ENCODE peak calls at places on chromosome 1, in ten cellular contexts. Y, C, H, M, U, P, I, G, X and N are unnamed samples.
A peak's percentile ranks its signal among the peaks of the same experiment; 100 is the strongest.

GRCh38 chr1:214116258-214116657 is 128.5 kb downstream of the PROX1 start:
- DNase-seq in Y (no peak), C (peak; percentile 10), H (no peak), M (no peak), U (no peak), P (no peak), I (peak; percentile 13), G (peak; percentile 10), X (no peak), N (no peak)

GRCh38 chr1:204466416-204467405 is 27.9 kb downstream of the PIK3C2B start:
- DNase-seq in Y (no peak), C (no peak), H (peak; percentile 44), M (no peak), U (no peak), P (no peak), I (no peak), G (no peak), X (peak; percentile 74), N (no peak)

GRCh38 chr1:183444243-183444642 is 26.1 kb upstream of the NMNAT2 start:
- DNase-seq in Y (no peak), C (peak; percentile 37), H (no peak), M (no peak), U (peak; percentile 37), P (no peak), I (peak; percentile 52), G (peak; percentile 66), X (no peak), N (peak; percentile 74)

GRCh38 chr1:26278835-26279597 is 870 bp upstream of the SH3BGRL3 start:
- DNase-seq in Y (no peak), C (peak; percentile 84), H (no peak), M (peak; percentile 77), U (no peak), P (no peak), I (peak; percentile 70), G (peak; percentile 40), X (no peak), N (peak; percentile 49)

GRCh38 chr1:168135116-168135981 is 1.4 kb downstream of the GPR161 start:
- DNase-seq in Y (no peak), C (no peak), H (no peak), M (no peak), U (peak; percentile 28), P (no peak), I (peak; percentile 26), G (peak; percentile 31), X (no peak), N (no peak)

GRCh38 chr1:12380316-12381249 is 150.8 kb downstream of the VPS13D start:
- DNase-seq in Y (no peak), C (no peak), H (no peak), M (no peak), U (no peak), P (no peak), I (no peak), G (no peak), X (no peak), N (no peak)

GRCh38 chr1:22277662-22278061 is 134.8 kb upstream of the WNT4 start:
- DNase-seq in Y (no peak), C (no peak), H (no peak), M (no peak), U (no peak), P (no peak), I (no peak), G (no peak), X (no peak), N (no peak)

GRCh38 chr1:45802343-45803298 is 791 bp upstream of the MAST2 start:
- DNase-seq in Y (peak; percentile 87), C (peak; percentile 99), H (peak; percentile 68), M (peak; percentile 58), U (peak; percentile 99), P (no peak), I (peak; percentile 98), G (peak; percentile 94), X (peak; percentile 63), N (peak; percentile 98)

DNA sequence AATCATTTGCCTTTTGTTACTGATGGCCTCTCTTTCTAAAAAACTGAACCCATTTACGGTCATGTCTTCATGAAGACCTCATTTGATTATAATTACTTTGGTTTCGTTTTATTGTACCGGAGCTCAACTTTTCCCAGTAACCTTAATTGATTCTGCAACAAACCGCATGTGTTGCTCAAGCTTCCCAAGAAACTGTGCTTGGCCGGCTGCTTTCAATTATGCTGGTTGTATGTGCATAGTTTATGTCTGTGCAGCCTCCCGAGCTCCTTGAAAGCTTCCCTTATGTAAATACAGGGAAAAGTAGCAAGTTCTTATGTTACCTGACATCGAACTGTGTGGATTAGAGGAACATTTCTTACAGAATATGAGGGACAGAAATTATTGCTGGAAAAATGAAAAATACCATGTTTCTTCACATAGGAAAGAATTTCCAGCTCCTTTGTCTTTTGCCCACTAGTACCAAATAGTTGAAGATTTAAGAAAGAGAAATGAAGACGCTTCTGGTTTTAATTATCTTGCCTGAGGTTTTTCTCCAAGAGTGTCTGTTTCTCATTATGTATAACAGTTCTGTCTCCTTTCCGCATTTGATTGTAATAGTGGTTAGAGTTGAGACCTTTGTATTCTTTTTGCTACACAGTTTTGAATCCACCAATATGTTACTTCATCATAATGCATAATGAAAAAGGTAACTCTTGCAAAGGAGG is 2.1 kb downstream of the VCAM1 start:
- DNase-seq in Y (peak; percentile 85), C (peak; percentile 97), H (no peak), M (peak; percentile 23), U (peak; percentile 84), P (no peak), I (peak; percentile 94), G (peak; percentile 85), X (no peak), N (peak; percentile 84)
- H3K4me3 ChIP-seq in Y (peak overlapping the region; percentile 20), C (peak overlapping the region; percentile 38), H (peak overlapping the region; percentile 49), M (no peak overlapping the region), U (peak overlapping the region; percentile 63), P (no peak overlapping the region), I (peak overlapping the region; percentile 57), G (peak overlapping the region; percentile 41), X (peak overlapping the region; percentile 3), N (peak overlapping the region; percentile 7)

GRCh38 chr1:228110536-228110935 is 1.4 kb upstream of the MRPL55 start:
- DNase-seq in Y (no peak), C (no peak), H (no peak), M (no peak), U (no peak), P (no peak), I (no peak), G (no peak), X (no peak), N (no peak)

GRCh38 chr1:228108055-228108690 is 926 bp downstream of the MRPL55 start:
- DNase-seq in Y (no peak), C (no peak), H (no peak), M (no peak), U (no peak), P (no peak), I (no peak), G (no peak), X (no peak), N (no peak)

GRCh38 chr1:228109962-228110488 is 926 bp upstream of the MRPL55 start:
- DNase-seq in Y (no peak), C (no peak), H (no peak), M (no peak), U (peak; percentile 23), P (no peak), I (peak; percentile 37), G (peak; percentile 55), X (no peak), N (peak; percentile 51)

GRCh38 chr1:228108742-228109072 is 392 bp downstream of the MRPL55 start:
- DNase-seq in Y (no peak), C (no peak), H (no peak), M (no peak), U (no peak), P (no peak), I (no peak), G (no peak), X (no peak), N (no peak)

DNA sequence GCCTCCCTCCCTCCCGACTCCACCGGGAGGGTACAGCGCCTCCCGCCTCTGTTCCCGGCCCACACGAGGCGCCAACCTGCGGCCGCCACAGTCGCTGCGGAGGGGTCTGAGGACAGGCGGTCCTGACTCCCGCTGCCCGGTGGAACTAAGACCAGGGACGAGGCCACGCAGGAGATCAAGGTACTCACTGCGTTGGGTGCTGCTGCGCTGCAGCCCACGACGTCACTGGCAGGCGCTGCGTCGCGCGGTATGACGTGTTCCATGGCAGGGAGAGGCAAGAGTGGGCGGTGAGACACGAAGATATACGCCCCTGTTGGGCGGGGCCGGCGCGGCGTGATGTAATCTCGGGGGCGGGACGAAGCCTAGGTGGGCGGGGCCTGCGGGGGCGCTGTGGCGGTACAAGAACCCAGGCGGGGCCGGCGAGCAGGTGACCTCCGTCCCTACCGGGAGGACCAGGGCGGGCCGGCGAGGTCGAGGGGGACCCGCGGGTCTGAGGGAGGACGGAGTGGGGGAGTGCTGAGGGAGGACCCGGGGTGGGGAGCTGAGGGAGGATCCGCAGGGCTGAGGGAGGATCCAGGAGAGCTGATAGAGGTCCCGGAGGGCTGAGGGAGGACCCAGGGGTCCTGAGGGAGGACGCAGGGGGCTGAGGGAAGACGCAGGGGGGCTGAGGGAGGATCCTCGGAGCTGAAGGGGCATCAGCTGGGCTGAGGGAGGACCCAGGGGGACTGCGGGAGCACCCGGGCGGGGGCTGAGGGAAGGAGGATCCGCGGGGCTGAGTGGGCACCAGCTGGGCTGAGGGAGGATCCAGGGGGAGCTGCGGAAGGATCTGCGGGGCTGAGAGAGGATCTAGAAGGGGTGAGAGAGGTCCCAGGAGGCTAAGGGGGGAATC is at the start of gene MRPL55:
- DNase-seq in Y (peak; percentile 87), C (peak; percentile 93), H (peak; percentile 97), M (peak; percentile 100), U (peak; percentile 96), P (peak; percentile 98), I (peak; percentile 94), G (peak; percentile 97), X (peak; percentile 96), N (peak; percentile 96)
- TF ChIP-seq CTCF in Y (no peak), C (no peak), H (peak; percentile 28), M (peak; percentile 12), U (no peak), P (no peak), I (no peak), G (no peak), X (peak; percentile 38), N (no peak)

GRCh38 chr1:225899044-225899925 is 10.3 kb upstream of the LEFTY1 start:
- DNase-seq in Y (no peak), C (no peak), H (no peak), M (no peak), U (no peak), P (no peak), I (no peak), G (no peak), X (no peak), N (no peak)
- H3K4me3 ChIP-seq in Y (no peak overlapping the region), C (no peak overlapping the region), H (no peak overlapping the region), M (no peak overlapping the region), U (no peak overlapping the region), P (no peak overlapping the region), I (no peak overlapping the region), G (no peak overlapping the region), X (no peak overlapping the region), N (no peak overlapping the region)

GRCh38 chr1:13825033-13825432 is 125.0 kb downstream of the PRDM2 start:
- DNase-seq in Y (no peak), C (peak; percentile 20), H (no peak), M (no peak), U (peak; percentile 28), P (no peak), I (no peak), G (no peak), X (no peak), N (no peak)
- TF ChIP-seq CTCF in Y (no peak), C (peak; percentile 14), H (peak; percentile 28), M (no peak), U (peak; percentile 41), P (no peak), I (peak; percentile 8), G (no peak), X (no peak), N (no peak)

DNA sequence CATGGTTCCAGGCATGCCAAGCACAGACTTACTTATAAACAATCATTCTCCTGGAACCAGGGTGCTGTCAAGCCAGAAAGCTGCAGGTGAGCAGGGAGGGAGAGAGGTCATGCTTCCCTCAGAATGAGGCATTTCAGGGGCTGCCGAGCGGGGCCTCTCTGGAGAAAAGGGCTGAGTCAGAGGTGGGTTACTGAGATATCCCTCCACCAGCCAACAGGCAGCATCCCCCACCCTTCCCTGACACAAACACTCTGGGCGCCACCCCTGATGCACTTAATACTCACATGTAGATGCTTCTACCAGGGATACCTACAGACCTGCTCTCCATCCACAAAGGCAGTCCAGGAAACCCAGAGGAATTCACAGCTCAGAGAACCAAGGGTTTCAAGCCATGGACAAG is 13.1 kb downstream of the STK40 start:
- DNase-seq in Y (no peak), C (no peak), H (no peak), M (no peak), U (no peak), P (no peak), I (peak; percentile 34), G (no peak), X (no peak), N (no peak)
- H3K4me3 ChIP-seq in Y (no peak overlapping the region), C (no peak overlapping the region), H (no peak overlapping the region), M (no peak overlapping the region), U (no peak overlapping the region), P (no peak overlapping the region), I (no peak overlapping the region), G (no peak overlapping the region), X (no peak overlapping the region), N (no peak overlapping the region)